ENCODE peak calls at places on chromosomes 1 and 21, in five cellular contexts. M is K562, Z is H1, G is GM12892, D is GM12878. U is an unnamed sample.

GRCh38 chr1:152356736-152357135 is 3.1 kb downstream of the FLG2 start:
- DNase-seq in D (no peak), Z (no peak), G (no peak), M (no peak), U (no peak)

GRCh38 chr1:23400324-23401110 is 24.0 kb downstream of the TCEA3 start:
- DNase-seq in M (no peak), Z (no peak), D (no peak), G (no peak), U (no peak)

GRCh38 chr1:229302740-229303139 is 31.8 kb downstream of the RAB4A start:
- DNase-seq in Z (no peak), D (no peak), M (no peak), G (no peak), U (no peak)

GRCh38 chr1:218164930-218165686 is 120.0 kb upstream of the RRP15 start:
- DNase-seq in G (peak; percentile 5), M (no peak), D (no peak), Z (peak; percentile 33), U (no peak)

GRCh38 chr1:205458777-205459566 is 3.1 kb upstream of the BLACAT1 start:
- DNase-seq in Z (no peak), D (no peak), M (peak; percentile 59), G (no peak), U (no peak)

GRCh38 chr21:37827878-37828277 is 88.4 kb downstream of the KCNJ6 start:
- DNase-seq in Z (no peak), M (no peak), D (no peak), G (no peak), U (no peak)

GRCh38 chr1:235239821-235240220 is 78.8 kb upstream of the RBM34 start:
- DNase-seq in M (no peak), D (no peak), G (no peak), Z (no peak), U (no peak)

GRCh38 chr1:97245682-97246081 is 524.1 kb downstream of the PTBP2 start:
- DNase-seq in D (no peak), Z (no peak), M (no peak), G (no peak), U (no peak)

GRCh38 chr1:3215198-3216045 is 146.4 kb downstream of the PRDM16 start:
- DNase-seq in M (no peak), Z (no peak), G (no peak), D (no peak), U (no peak)

GRCh38 chr1:58975888-58976287 is 192.0 kb upstream of the JUN start:
- DNase-seq in Z (no peak), G (no peak), M (peak; percentile 25), D (no peak), U (no peak)

GRCh38 chr1:240486596-240486995 is 125.4 kb downstream of the GREM2 start:
- DNase-seq in Z (no peak), D (no peak), M (no peak), G (no peak), U (no peak)

GRCh38 chr1:6348511-6349191 is 44.9 kb downstream of the ACOT7 start:
- DNase-seq in G (no peak), Z (no peak), M (no peak), D (no peak), U (no peak)

GRCh38 chr1:183908095-183908494 is 103.2 kb downstream of the RGL1 start:
- DNase-seq in M (no peak), G (no peak), Z (no peak), D (no peak), U (no peak)

GRCh38 chr1:150567341-150567716 is 12.1 kb downstream of the MCL1 start:
- DNase-seq in M (peak; percentile 6), D (peak; percentile 96), Z (no peak), G (no peak), U (no peak)
- TF ChIP-seq TAF1 in M (no peak), D (no peak), Z (no peak), G (no peak), U (peak; percentile 34)

DNA sequence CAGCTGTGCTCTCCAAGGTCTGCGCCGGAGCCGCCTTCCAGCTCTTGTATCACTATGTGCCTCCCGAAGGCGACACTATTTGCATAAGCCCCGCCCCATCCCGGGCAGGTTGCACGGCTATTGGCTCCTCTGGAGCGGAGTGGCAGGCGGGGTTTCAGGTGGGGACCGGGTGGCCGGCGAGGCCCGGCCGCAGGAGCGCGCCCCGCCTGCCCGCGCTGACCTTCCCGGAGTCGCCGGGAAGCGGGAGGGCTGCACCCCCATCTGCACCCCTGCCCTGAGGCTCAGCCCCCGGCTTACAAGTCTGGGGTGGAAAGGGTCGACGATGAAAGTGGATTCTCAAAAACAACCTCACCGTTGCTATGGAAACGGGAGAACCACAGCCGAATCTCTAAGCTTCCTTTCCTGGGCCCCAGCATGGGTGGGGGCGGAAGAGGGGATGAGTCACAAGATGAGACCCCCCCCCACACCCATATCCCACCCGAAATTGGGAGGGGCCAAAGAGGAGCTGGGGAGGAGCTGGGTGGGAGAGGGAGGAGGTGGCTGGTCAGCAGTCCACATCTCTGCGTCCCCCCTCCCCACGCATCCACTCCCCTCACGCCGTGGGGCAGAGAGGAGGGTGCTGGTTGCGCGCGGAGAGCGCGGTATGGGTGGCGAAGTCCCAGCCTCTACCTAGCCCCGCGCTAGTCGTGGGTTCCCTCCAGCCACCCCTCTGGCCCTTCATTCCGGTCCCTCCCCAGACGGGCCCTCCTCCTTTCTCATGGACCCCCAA is at the start of gene HPCAL4:
- DNase-seq in Z (peak; percentile 77), G (peak; percentile 78), M (peak; percentile 97), D (no peak), U (peak; percentile 79)
- TF ChIP-seq POLR2A in Z (no peak), G (no peak), M (no peak), D (no peak), U (no peak)

GRCh38 chr1:201021333-201022177 is 2.0 kb downstream of the KIF21B start:
- DNase-seq in M (no peak), G (no peak), D (no peak), Z (no peak), U (no peak)

GRCh38 chr1:201019321-201019977 is 4.1 kb downstream of the KIF21B start:
- DNase-seq in G (peak; percentile 91), Z (no peak), D (peak; percentile 84), M (peak; percentile 72), U (peak; percentile 89)

GRCh38 chr1:201022178-201022823 is 1.2 kb downstream of the KIF21B start:
- DNase-seq in M (no peak), Z (no peak), D (no peak), G (no peak), U (no peak)

GRCh38 chr1:201020040-201020591 is 3.4 kb downstream of the KIF21B start:
- DNase-seq in D (no peak), G (no peak), Z (no peak), M (no peak), U (no peak)

GRCh38 chr1:201020647-201021332 is 2.7 kb downstream of the KIF21B start:
- DNase-seq in D (no peak), G (no peak), Z (no peak), M (peak; percentile 74), U (no peak)
- TF ChIP-seq TAF1 in D (no peak), G (no peak), Z (no peak), M (no peak), U (no peak)

GRCh38 chr1:78004719-78005346 is at the start of gene DNAJB4:
- DNase-seq in G (peak; percentile 34), D (peak; percentile 96), Z (no peak), M (peak; percentile 67), U (peak; percentile 31)
- TF ChIP-seq POLR2A in G (no peak), D (peak; percentile 72), Z (no peak), M (no peak), U (no peak)

GRCh38 chr1:155725142-155725541 is 36.3 kb downstream of the DAP3 start:
- DNase-seq in D (no peak), G (no peak), Z (no peak), M (no peak), U (no peak)

GRCh38 chr1:155729031-155729898 is 40.4 kb downstream of the DAP3 start:
- DNase-seq in G (no peak), M (peak; percentile 18), Z (peak; percentile 19), D (no peak), U (no peak)
- TF ChIP-seq TAF1 in G (no peak), M (no peak), Z (no peak), D (no peak), U (no peak)

GRCh38 chr1:27563407-27564263 is 40.3 kb downstream of the AHDC1 start:
- DNase-seq in G (no peak), D (no peak), Z (no peak), M (peak; percentile 62), U (no peak)
- TF ChIP-seq POLR2A in G (no peak), D (no peak), Z (no peak), M (no peak), U (no peak)

U was measured in GM12891.